ENCODE peak calls at places on chromosomes 16 and 17, in five cellular contexts. One of them, this sample, is unnamed.

GRCh38 chr16:22926105-22926751 is 112.3 kb downstream of the HS3ST2 start:
- DNase-seq in body of pancreas: no peak
- DNase-seq in non-pigmented ciliary epithelial cell: no peak
- DNase-seq in activated T-cell treated with anti-CD3 and anti-CD28 coated beads for 24 hours: no peak
- DNase-seq in NCI-H1092 treated with DMSO at 0.1 percent for 48 hours: no peak
- DNase-seq in this sample: no peak

GRCh38 chr17:37273419-37274051 is 102.2 kb upstream of the C17orf78 start:
- DNase-seq in activated T-cell treated with anti-CD3 and anti-CD28 coated beads for 24 hours: no peak
- DNase-seq in non-pigmented ciliary epithelial cell: no peak
- DNase-seq in body of pancreas: no peak
- DNase-seq in NCI-H1092 treated with DMSO at 0.1 percent for 48 hours: no peak
- DNase-seq in this sample: no peak

GRCh38 chr16:2276501-2277195 is 8.7 kb upstream of the RNPS1 start:
- DNase-seq in NCI-H1092 treated with DMSO at 0.1 percent for 48 hours: no peak
- DNase-seq in activated T-cell treated with anti-CD3 and anti-CD28 coated beads for 24 hours: no peak
- DNase-seq in body of pancreas: no peak
- DNase-seq in non-pigmented ciliary epithelial cell: no peak
- DNase-seq in this sample: no peak

GRCh38 chr16:16982614-16983013 is 488.1 kb downstream of the XYLT1 start:
- DNase-seq in NCI-H1092 treated with DMSO at 0.1 percent for 48 hours: no peak
- DNase-seq in non-pigmented ciliary epithelial cell: no peak
- DNase-seq in body of pancreas: no peak
- DNase-seq in activated T-cell treated with anti-CD3 and anti-CD28 coated beads for 24 hours: no peak
- DNase-seq in this sample: no peak

GRCh38 chr17:8946476-8946875 is 19.0 kb downstream of the PIK3R5 start:
- DNase-seq in body of pancreas: no peak
- DNase-seq in NCI-H1092 treated with DMSO at 0.1 percent for 48 hours: no peak
- DNase-seq in non-pigmented ciliary epithelial cell: no peak
- DNase-seq in activated T-cell treated with anti-CD3 and anti-CD28 coated beads for 24 hours: no peak
- DNase-seq in this sample: no peak

GRCh38 chr17:47855737-47856136 is 4.8 kb upstream of the SP6 start:
- DNase-seq in activated T-cell treated with anti-CD3 and anti-CD28 coated beads for 24 hours: no peak
- DNase-seq in NCI-H1092 treated with DMSO at 0.1 percent for 48 hours: no peak
- DNase-seq in body of pancreas: no peak
- DNase-seq in non-pigmented ciliary epithelial cell: no peak
- DNase-seq in this sample: no peak

GRCh38 chr16:668519-669171 is 713 bp downstream of the RHOT2 start:
- DNase-seq in activated T-cell treated with anti-CD3 and anti-CD28 coated beads for 24 hours: no peak
- DNase-seq in NCI-H1092 treated with DMSO at 0.1 percent for 48 hours: no peak
- DNase-seq in non-pigmented ciliary epithelial cell: no peak
- DNase-seq in body of pancreas: no peak
- DNase-seq in this sample: no peak

GRCh38 chr17:3663102-3664011 is 5.0 kb downstream of the TAX1BP3 start:
- DNase-seq in non-pigmented ciliary epithelial cell: no peak
- DNase-seq in activated T-cell treated with anti-CD3 and anti-CD28 coated beads for 24 hours: no peak
- DNase-seq in body of pancreas: no peak
- DNase-seq in NCI-H1092 treated with DMSO at 0.1 percent for 48 hours: no peak
- DNase-seq in this sample: no peak

GRCh38 chr17:40035162-40035559 is 19.0 kb downstream of the MED24 start:
- DNase-seq in body of pancreas: no peak
- DNase-seq in non-pigmented ciliary epithelial cell: no peak
- DNase-seq in NCI-H1092 treated with DMSO at 0.1 percent for 48 hours: no peak
- DNase-seq in activated T-cell treated with anti-CD3 and anti-CD28 coated beads for 24 hours: no peak
- DNase-seq in this sample: no peak

GRCh38 chr16:12609937-12610699 is 193.6 kb downstream of the CPPED1 start:
- DNase-seq in non-pigmented ciliary epithelial cell: peak; percentile 63
- DNase-seq in NCI-H1092 treated with DMSO at 0.1 percent for 48 hours: no peak
- DNase-seq in body of pancreas: no peak
- DNase-seq in activated T-cell treated with anti-CD3 and anti-CD28 coated beads for 24 hours: no peak
- DNase-seq in this sample: no peak

GRCh38 chr17:8611135-8611534 is 19.4 kb downstream of the MYH10 start:
- DNase-seq in NCI-H1092 treated with DMSO at 0.1 percent for 48 hours: no peak
- DNase-seq in body of pancreas: no peak
- DNase-seq in activated T-cell treated with anti-CD3 and anti-CD28 coated beads for 24 hours: no peak
- DNase-seq in non-pigmented ciliary epithelial cell: no peak
- DNase-seq in this sample: no peak

GRCh38 chr16:65305588-65305987 is 183.7 kb upstream of the CDH11 start:
- DNase-seq in NCI-H1092 treated with DMSO at 0.1 percent for 48 hours: no peak
- DNase-seq in body of pancreas: no peak
- DNase-seq in non-pigmented ciliary epithelial cell: no peak
- DNase-seq in activated T-cell treated with anti-CD3 and anti-CD28 coated beads for 24 hours: no peak
- DNase-seq in this sample: no peak

GRCh38 chr16:48378836-48379235 is 6.4 kb downstream of the SIAH1 start:
- DNase-seq in non-pigmented ciliary epithelial cell: no peak
- DNase-seq in activated T-cell treated with anti-CD3 and anti-CD28 coated beads for 24 hours: no peak
- DNase-seq in NCI-H1092 treated with DMSO at 0.1 percent for 48 hours: no peak
- DNase-seq in body of pancreas: no peak
- DNase-seq in this sample: no peak

GRCh38 chr17:76156662-76156991 is 15.6 kb upstream of the FOXJ1 start:
- DNase-seq in non-pigmented ciliary epithelial cell: no peak
- DNase-seq in NCI-H1092 treated with DMSO at 0.1 percent for 48 hours: no peak
- DNase-seq in body of pancreas: no peak
- DNase-seq in activated T-cell treated with anti-CD3 and anti-CD28 coated beads for 24 hours: no peak
- DNase-seq in this sample: no peak